ENCODE peak calls at places on chromosomes 1 and 21, in five cellular contexts. P is esophagus muscularis mucosa, R is heart left ventricle, K is endothelial cell, C is Peyer's patch. O is an unnamed sample.
A peak's percentile ranks its signal among the peaks of the same experiment; 100 is the strongest.

GRCh38 chr1:82392946-82393345 is 592.2 kb downstream of the ADGRL2 start:
- DNase-seq in P (no peak), R (no peak), K (no peak), C (no peak), O (no peak)

GRCh38 chr1:232969791-232970190 is 19.4 kb downstream of the NTPCR start:
- DNase-seq in P (no peak), R (no peak), K (no peak), C (no peak), O (no peak)

GRCh38 chr21:36499578-36500471 is 19.9 kb upstream of the CLDN14 start:
- DNase-seq in P (no peak), R (peak; percentile 48), K (no peak), C (no peak), O (no peak)

GRCh38 chr1:143667730-143668129 is 304.1 kb downstream of the FAM72C start:
- DNase-seq in P (no peak), R (no peak), K (no peak), C (no peak), O (no peak)

GRCh38 chr1:201648066-201648910 is 109.4 kb downstream of the NAV1 start:
- DNase-seq in P (no peak), R (peak; percentile 81), K (peak; percentile 57), C (peak; percentile 66), O (peak; percentile 7)

GRCh38 chr1:40636777-40637176 is 28.7 kb downstream of the RIMS3 start:
- DNase-seq in P (no peak), R (no peak), K (no peak), C (peak; percentile 28), O (no peak)

GRCh38 chr21:35511298-35512162 is 462.4 kb upstream of the RUNX1 start:
- DNase-seq in P (no peak), R (no peak), K (no peak), C (no peak), O (peak; percentile 33)

GRCh38 chr21:36985761-36986594 is 19.5 kb upstream of the HLCS start:
- DNase-seq in P (no peak), R (no peak), K (no peak), C (no peak), O (peak; percentile 55)

GRCh38 chr21:33444499-33444898 is 35.3 kb downstream of the TMEM50B start:
- DNase-seq in P (no peak), R (no peak), K (no peak), C (no peak), O (no peak)

GRCh38 chr1:151773698-151774097 is 10.4 kb upstream of the MRPL9 start:
- DNase-seq in P (no peak), R (no peak), K (no peak), C (no peak), O (no peak)

GRCh38 chr1:208243522-208243850 is 698 bp downstream of the PLXNA2 start:
- DNase-seq in P (no peak), R (no peak), K (peak; percentile 28), C (peak; percentile 75), O (no peak)

GRCh38 chr1:19400189-19400588 is 85.2 kb downstream of the CAPZB start:
- DNase-seq in P (no peak), R (no peak), K (no peak), C (no peak), O (no peak)

GRCh38 chr1:169427081-169427611 is at the start of gene CCDC181:
- DNase-seq in P (peak; percentile 92), R (peak; percentile 71), K (peak; percentile 85), C (no peak), O (peak; percentile 87)

GRCh38 chr1:38693031-38693430 is 166.5 kb downstream of the RRAGC start:
- DNase-seq in P (peak; percentile 66), R (no peak), K (no peak), C (no peak), O (no peak)

GRCh38 chr1:239386453-239387303 is at the start of gene CHRM3:
- DNase-seq in P (no peak), R (no peak), K (peak; percentile 79), C (peak; percentile 74), O (peak; percentile 31)

GRCh38 chr1:228471154-228471761 is 15.9 kb upstream of the RNF187 start:
- DNase-seq in P (no peak), R (no peak), K (no peak), C (no peak), O (no peak)

GRCh38 chr1:110879758-110880606 is 7.0 kb downstream of the CD53 start:
- DNase-seq in P (no peak), R (no peak), K (no peak), C (no peak), O (peak; percentile 86)

GRCh38 chr1:229342305-229342901 is 444 bp downstream of the CCSAP start:
- DNase-seq in P (no peak), R (peak; percentile 85), K (peak; percentile 72), C (peak; percentile 92), O (peak; percentile 76)

GRCh38 chr1:179817789-179818188 is 59.8 kb downstream of the TOR1AIP2 start:
- DNase-seq in P (no peak), R (peak; percentile 87), K (no peak), C (no peak), O (no peak)

GRCh38 chr1:175797576-175797975 is 54.2 kb upstream of the TNR start:
- DNase-seq in P (no peak), R (no peak), K (no peak), C (no peak), O (no peak)

GRCh38 chr1:182048562-182048961 is 12.9 kb downstream of the ZNF648 start:
- DNase-seq in P (no peak), R (no peak), K (no peak), C (no peak), O (no peak)

GRCh38 chr1:184836934-184837698 is 82.5 kb upstream of the EDEM3 start:
- DNase-seq in P (no peak), R (no peak), K (no peak), C (no peak), O (no peak)

GRCh38 chr1:213014642-213015041 is 1.0 kb downstream of the ANGEL2 start:
- DNase-seq in P (no peak), R (no peak), K (no peak), C (no peak), O (peak; percentile 16)

GRCh38 chr1:52454779-52455178 is 50.4 kb downstream of the PRPF38A start:
- DNase-seq in P (no peak), R (no peak), K (no peak), C (no peak), O (no peak)

GRCh38 chr1:244302889-244303609 is 148.7 kb downstream of the ADSS2 start:
- DNase-seq in P (no peak), R (no peak), K (no peak), C (no peak), O (no peak)

GRCh38 chr1:234724517-234725176 is 114.7 kb upstream of the IRF2BP2 start:
- DNase-seq in P (peak; percentile 95), R (peak; percentile 87), K (peak; percentile 32), C (peak; percentile 82), O (peak; percentile 45)

GRCh38 chr1:79124756-79125155 is 118.2 kb upstream of the ADGRL4 start:
- DNase-seq in P (no peak), R (no peak), K (no peak), C (no peak), O (no peak)

GRCh38 chr1:244735854-244736561 is 83.1 kb downstream of the DESI2 start:
- DNase-seq in P (no peak), R (no peak), K (no peak), C (no peak), O (no peak)

GRCh38 chr1:41683681-41684500 is 199.4 kb upstream of the EDN2 start:
- DNase-seq in P (no peak), R (peak; percentile 41), K (no peak), C (no peak), O (peak; percentile 47)

GRCh38 chr21:31554511-31555022 is 104.9 kb upstream of the SOD1 start:
- DNase-seq in P (no peak), R (no peak), K (peak; percentile 44), C (no peak), O (peak; percentile 66)

DNA sequence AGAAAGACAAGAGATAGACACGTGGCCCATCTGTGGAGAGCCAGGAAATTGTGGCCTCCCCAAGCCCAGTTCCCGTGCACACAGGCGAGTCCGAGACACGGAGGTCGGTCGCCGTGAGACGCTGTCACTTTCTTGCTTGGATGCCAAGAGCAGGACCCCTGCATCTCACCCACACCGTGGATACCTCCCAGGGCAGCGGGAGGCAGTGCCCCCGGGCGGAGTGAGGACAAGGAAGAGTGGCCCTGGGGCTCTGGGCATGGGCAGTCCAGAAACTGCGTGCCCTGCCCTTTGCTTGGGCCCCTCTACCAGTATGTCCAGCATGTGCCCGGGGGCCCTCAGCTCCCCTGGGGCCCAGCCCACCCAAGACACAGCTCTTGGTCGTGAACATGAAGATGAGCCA is 24.7 kb upstream of the ARHGEF16 start:
- DNase-seq in P (no peak), R (peak; percentile 13), K (no peak), C (no peak), O (no peak)
- TF ChIP-seq CTCF in P (no peak), R (no peak), K (no peak), C (no peak), O (no peak)

GRCh38 chr1:48681476-48682305 is 95.0 kb downstream of the BEND5 start:
- DNase-seq in P (no peak), R (no peak), K (no peak), C (no peak), O (no peak)

GRCh38 chr1:48678684-48679083 is 98.0 kb downstream of the BEND5 start:
- DNase-seq in P (no peak), R (no peak), K (no peak), C (no peak), O (no peak)

GRCh38 chr1:48679868-48680267 is 96.8 kb downstream of the BEND5 start:
- DNase-seq in P (no peak), R (no peak), K (no peak), C (no peak), O (no peak)

GRCh38 chr1:48679107-48679506 is 97.6 kb downstream of the BEND5 start:
- DNase-seq in P (no peak), R (no peak), K (no peak), C (no peak), O (no peak)

GRCh38 chr1:48680411-48681035 is 96.2 kb downstream of the BEND5 start:
- DNase-seq in P (no peak), R (no peak), K (no peak), C (no peak), O (no peak)
- TF ChIP-seq CTCF in P (no peak), R (no peak), K (no peak), C (no peak), O (no peak)

DNA sequence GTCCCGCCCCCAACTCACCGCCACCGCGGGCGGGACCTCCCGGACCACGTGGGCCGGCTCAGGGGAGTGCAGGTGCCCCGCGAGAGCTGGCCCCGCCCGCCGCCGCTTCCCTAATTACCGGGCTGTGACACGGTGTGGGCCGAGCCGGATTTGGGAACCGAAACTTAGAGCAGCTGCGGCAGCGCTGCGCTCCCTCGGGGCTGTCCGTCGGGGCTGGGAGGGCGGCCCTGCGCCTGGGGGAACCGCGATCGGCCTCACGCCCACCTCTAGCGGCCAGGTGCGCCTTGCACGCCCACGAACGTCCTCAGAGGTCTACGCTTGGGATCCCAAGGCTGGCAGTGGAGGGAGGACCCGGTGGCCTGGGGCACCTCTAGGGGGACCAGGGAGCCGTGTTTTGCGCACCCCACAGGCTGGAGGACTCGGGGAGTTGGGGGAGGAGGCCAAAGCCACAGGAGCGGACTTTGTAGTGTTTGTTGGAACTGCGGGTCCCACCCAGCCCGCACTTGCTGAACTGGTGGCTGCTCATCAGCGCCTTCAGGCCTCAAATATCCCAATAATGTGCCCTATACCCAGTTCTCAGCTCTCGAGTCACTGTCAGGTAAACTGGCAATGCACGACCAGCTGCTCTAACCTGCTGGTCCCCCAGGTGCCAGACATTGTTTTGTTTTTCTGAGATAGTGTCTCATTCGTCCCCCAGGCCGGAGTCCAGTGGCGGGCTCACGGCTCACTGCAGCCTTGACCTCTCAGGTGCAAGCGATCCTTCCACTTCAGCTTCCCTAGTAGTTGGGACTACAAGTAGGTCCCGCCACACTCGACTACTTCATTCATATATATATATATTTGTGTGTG is 781 bp upstream of the NADK start:
- DNase-seq in P (no peak), R (peak; percentile 79), K (peak; percentile 40), C (peak; percentile 88), O (peak; percentile 90)
- TF ChIP-seq CTCF in P (no peak), R (peak; percentile 17), K (peak; percentile 38), C (peak; percentile 37), O (peak; percentile 26)

GRCh38 chr1:84344286-84344685 is 42.8 kb downstream of the SAMD13 start:
- DNase-seq in P (no peak), R (no peak), K (no peak), C (no peak), O (no peak)
- TF ChIP-seq CTCF in P (no peak), R (no peak), K (no peak), C (no peak), O (no peak)